ENCODE peak calls at places on chromosomes 12 and 14, in five cellular contexts. N is GM23338, T is astrocyte, F is psoas muscle, U is kidney. Z is an unnamed sample.

GRCh38 chr14:105281354-105282097 is 19.3 kb downstream of the BRF1 start:
- DNase-seq in N (peak), T (peak), F (no peak), U (no peak), Z (no peak)

GRCh38 chr14:71439247-71439646 is 493.0 kb upstream of the RGS6 start:
- DNase-seq in N (no peak), T (peak), F (no peak), U (no peak), Z (no peak)

GRCh38 chr12:30517320-30517719 is 178.3 kb downstream of the IPO8 start:
- DNase-seq in N (no peak), T (no peak), F (no peak), U (no peak), Z (no peak)

GRCh38 chr14:98728024-98728423 is 544.0 kb downstream of the BCL11B start:
- DNase-seq in N (no peak), T (no peak), F (no peak), U (no peak), Z (no peak)

GRCh38 chr14:51908086-51908485 is 47.7 kb downstream of the GNG2 start:
- DNase-seq in N (no peak), T (no peak), F (no peak), U (no peak), Z (no peak)

GRCh38 chr12:9068600-9068999 is 47.1 kb downstream of the A2M start:
- DNase-seq in N (no peak), T (no peak), F (no peak), U (no peak), Z (no peak)

GRCh38 chr14:63761356-63762117 is 33.7 kb upstream of the SGPP1 start:
- DNase-seq in N (no peak), T (no peak), F (no peak), U (no peak), Z (no peak)

GRCh38 chr14:55794655-55795583 is 214.9 kb downstream of the KTN1 start:
- DNase-seq in N (no peak), T (peak), F (no peak), U (no peak), Z (no peak)

GRCh38 chr14:22466520-22466919 is 122.5 kb downstream of the DAD1 start:
- DNase-seq in N (no peak), T (peak), F (no peak), U (no peak), Z (no peak)

GRCh38 chr12:117472983-117473382 is 111.6 kb upstream of the NOS1 start:
- DNase-seq in N (peak), T (no peak), F (no peak), U (no peak), Z (no peak)

GRCh38 chr14:32710351-32711102 is 228.2 kb upstream of the NPAS3 start:
- DNase-seq in N (no peak), T (peak), F (no peak), U (no peak), Z (no peak)

GRCh38 chr12:124599074-124599999 is 31.9 kb upstream of the NCOR2 start:
- DNase-seq in N (no peak), T (peak), F (no peak), U (no peak), Z (no peak)

GRCh38 chr14:92649934-92650545 is 98.4 kb downstream of the LGMN start:
- DNase-seq in N (no peak), T (peak), F (peak), U (peak), Z (no peak)

GRCh38 chr12:104695453-104696148 is 238.9 kb downstream of the CHST11 start:
- DNase-seq in N (no peak), T (peak), F (no peak), U (no peak), Z (no peak)

GRCh38 chr12:52171950-52172512 is 19.8 kb downstream of the KRT80 start:
- DNase-seq in N (peak), T (no peak), F (peak), U (no peak), Z (no peak)

GRCh38 chr14:67514650-67515385 is 18.3 kb upstream of the PLEKHH1 start:
- DNase-seq in N (peak), T (peak), F (peak), U (peak), Z (no peak)

GRCh38 chr12:46269429-46270241 is 792 bp upstream of the SLC38A1 start:
- DNase-seq in N (peak), T (peak), F (no peak), U (no peak), Z (no peak)

GRCh38 chr14:104799657-104800599 is 973 bp upstream of the ZBTB42 start:
- DNase-seq in N (peak), T (peak), F (peak), U (peak), Z (peak)

GRCh38 chr14:101492716-101493115 is 68.6 kb upstream of the DIO3 start:
- DNase-seq in N (no peak), T (no peak), F (peak), U (peak), Z (peak)

GRCh38 chr12:64219135-64219534 is 3.0 kb downstream of the KICS2 start:
- DNase-seq in N (peak), T (no peak), F (no peak), U (no peak), Z (no peak)

GRCh38 chr12:77049767-77050353 is 15.5 kb downstream of the E2F7 start:
- DNase-seq in N (peak), T (peak), F (no peak), U (no peak), Z (no peak)

GRCh38 chr14:68758301-68758700 is 34.6 kb downstream of the ZFP36L1 start:
- DNase-seq in N (no peak), T (no peak), F (no peak), U (no peak), Z (no peak)

GRCh38 chr14:63214417-63215196 is 10.4 kb downstream of the RHOJ start:
- DNase-seq in N (no peak), T (no peak), F (no peak), U (no peak), Z (no peak)

GRCh38 chr12:52278931-52279682 is 4.7 kb downstream of the KRT86 start:
- DNase-seq in N (peak), T (peak), F (peak), U (peak), Z (peak)

GRCh38 chr12:91636721-91637120 is 454.1 kb upstream of the DCN start:
- DNase-seq in N (no peak), T (no peak), F (no peak), U (no peak), Z (no peak)

GRCh38 chr12:42482820-42483533 is 106.6 kb downstream of the PRICKLE1 start:
- DNase-seq in N (peak), T (peak), F (peak), U (peak), Z (peak)

GRCh38 chr12:47078733-47079364 is 572 bp upstream of the PCED1B start:
- DNase-seq in N (no peak), T (peak), F (no peak), U (peak), Z (no peak)

GRCh38 chr12:119365451-119365850 is 30.9 kb downstream of the CCDC60 start:
- DNase-seq in N (no peak), T (no peak), F (no peak), U (no peak), Z (no peak)

GRCh38 chr14:56524971-56525677 is 54.5 kb upstream of the TMEM260 start:
- DNase-seq in N (peak), T (no peak), F (no peak), U (no peak), Z (no peak)

GRCh38 chr14:68722186-68722585 is 70.7 kb downstream of the ZFP36L1 start:
- DNase-seq in N (no peak), T (no peak), F (no peak), U (no peak), Z (no peak)

GRCh38 chr12:46451276-46452021 is 78.9 kb upstream of the SLC38A2 start:
- DNase-seq in N (no peak), T (no peak), F (no peak), U (no peak), Z (no peak)

GRCh38 chr12:121719926-121720414 is 7.4 kb downstream of the TMEM120B start:
- DNase-seq in N (no peak), T (peak), F (no peak), U (no peak), Z (no peak)

GRCh38 chr12:56461235-56462159 is 6.9 kb upstream of the SPRYD4 start:
- DNase-seq in N (no peak), T (peak), F (no peak), U (no peak), Z (no peak)

GRCh38 chr14:26403760-26404159 is 194.1 kb downstream of the NOVA1 start:
- DNase-seq in N (no peak), T (no peak), F (no peak), U (no peak), Z (no peak)
- H3K27ac ChIP-seq in N (no peak), T (no peak), F (no peak), U (no peak), Z (no peak)

GRCh38 chr12:63150255-63151060 is 543 bp downstream of the AVPR1A start:
- DNase-seq in N (peak), T (no peak), F (peak), U (peak), Z (no peak)
- H3K4me3 ChIP-seq in N (peak), T (peak), F (peak), U (peak), Z (peak)

GRCh38 chr12:92640686-92641085 is 62.1 kb upstream of the PLEKHG7 start:
- DNase-seq in N (no peak), T (no peak), F (no peak), U (no peak), Z (no peak)
- H3K27ac ChIP-seq in N (no peak), T (no peak), F (no peak), U (no peak), Z (no peak)

DNA sequence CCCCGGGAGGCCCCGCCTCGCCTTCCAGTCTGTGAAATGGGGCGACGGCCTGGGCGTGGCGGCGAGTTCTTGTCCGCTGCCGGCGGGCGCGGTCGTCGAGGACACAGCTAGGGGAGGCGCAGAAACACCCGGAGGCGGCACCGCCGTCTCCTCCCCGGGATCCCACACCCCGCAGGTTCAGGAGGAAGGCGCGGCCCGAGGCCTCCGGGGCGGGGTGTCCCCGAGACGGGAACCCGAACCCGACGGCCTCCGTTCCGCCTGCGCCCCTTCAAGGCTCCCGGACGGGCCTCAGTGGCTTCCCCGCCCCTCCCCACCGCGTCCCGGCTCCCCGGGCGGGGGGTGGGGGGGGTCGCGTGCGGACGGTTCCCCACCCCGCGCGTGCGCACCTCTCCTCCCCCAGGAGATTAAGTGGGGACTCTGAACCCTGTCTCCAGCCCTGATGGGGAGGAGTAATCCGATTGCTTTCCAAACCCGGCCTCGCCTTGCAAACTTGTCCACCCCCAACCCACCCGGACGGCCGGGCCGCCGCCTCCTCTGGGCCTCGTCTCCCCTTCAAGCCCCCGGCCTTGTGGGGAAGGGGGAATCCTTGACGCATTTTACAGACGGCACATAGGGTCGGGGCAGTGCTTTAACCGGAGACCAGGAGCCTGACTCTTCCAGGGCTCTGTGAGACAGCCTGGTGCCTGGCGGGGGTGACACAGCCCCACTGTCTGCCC is 35.3 kb upstream of the ANKRD9 start:
- DNase-seq in N (peak), T (no peak), F (no peak), U (no peak), Z (no peak)
- H3K4me3 ChIP-seq in N (peak), T (no peak), F (peak), U (no peak), Z (peak)

GRCh38 chr12:6047249-6048227 is 76.9 kb downstream of the VWF start:
- DNase-seq in N (no peak), T (peak), F (no peak), U (no peak), Z (no peak)
- H3K27ac ChIP-seq in N (no peak), T (no peak), F (no peak), U (no peak), Z (no peak)

GRCh38 chr12:96234591-96235496 is 40.7 kb downstream of the ELK3 start:
- DNase-seq in N (no peak), T (no peak), F (no peak), U (no peak), Z (no peak)

GRCh38 chr12:96236221-96236822 is 42.1 kb downstream of the ELK3 start:
- DNase-seq in N (no peak), T (peak), F (peak), U (no peak), Z (no peak)

GRCh38 chr12:96233168-96233567 is 39.0 kb downstream of the ELK3 start:
- DNase-seq in N (no peak), T (no peak), F (peak), U (no peak), Z (no peak)

GRCh38 chr12:96235497-96235826 is 41.3 kb downstream of the ELK3 start:
- DNase-seq in N (no peak), T (no peak), F (no peak), U (no peak), Z (no peak)

DNA sequence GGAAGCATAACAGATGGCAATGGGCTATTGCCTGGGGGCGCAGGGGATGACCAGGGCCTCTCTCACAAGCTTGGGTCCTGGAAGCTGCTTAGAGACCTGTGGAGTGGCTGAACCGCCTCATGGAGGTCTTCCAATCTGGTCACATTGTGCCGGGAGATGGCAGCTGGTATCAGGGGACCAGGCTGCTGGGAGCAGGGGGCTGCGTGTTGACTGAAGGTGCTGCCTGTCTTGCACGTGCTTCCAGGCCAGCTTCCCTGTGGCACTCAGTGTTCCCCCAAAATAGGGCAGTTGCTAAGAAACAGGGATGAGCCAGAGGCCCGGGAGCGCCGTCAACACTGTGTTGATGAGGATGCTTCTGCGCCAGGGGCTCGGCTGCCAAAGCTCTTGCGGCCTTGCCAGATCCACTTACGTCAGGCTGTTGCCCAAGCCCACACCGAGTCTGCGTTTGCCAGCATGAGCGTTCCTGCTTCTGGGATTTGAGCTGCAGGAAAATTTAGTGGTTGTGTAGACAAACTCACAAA is 39.8 kb downstream of the ELK3 start:
- DNase-seq in N (no peak), T (peak), F (peak), U (no peak), Z (peak)
- H3K4me3 ChIP-seq in N (no peak), T (no peak), F (no peak), U (no peak), Z (peak)

Z was measured in coronary artery.